ENCODE peak calls at places on chromosomes 3 and 15, in eight cellular contexts. T is EL, W is right lobe of liver, M is Calu3, R is Karpas-422, J is H9, B is caudate nucleus, Q is AG08396. F is an unnamed sample.
A peak's percentile ranks its signal among the peaks of the same experiment; 100 is the strongest.

GRCh38 chr3:107794664-107795443 is 272.1 kb downstream of the BBX start:
- DNase-seq in Q (no peak), R (no peak), B (no peak), T (no peak), J (no peak), M (no peak), W (no peak), F (no peak)

GRCh38 chr3:66928252-66928651 is 69.9 kb upstream of the KBTBD8 start:
- DNase-seq in R (no peak), W (no peak), T (no peak), M (no peak), J (no peak), B (no peak), Q (no peak), F (no peak)

GRCh38 chr3:55204417-55204816 is 276.6 kb upstream of the LRTM1 start:
- DNase-seq in R (no peak), B (no peak), M (no peak), T (peak; percentile 33), Q (no peak), J (no peak), W (no peak), F (no peak)

GRCh38 chr3:142876417-142876816 is 12.5 kb downstream of the PCOLCE2 start:
- DNase-seq in B (no peak), M (no peak), W (no peak), T (no peak), J (no peak), R (no peak), Q (no peak), F (no peak)

GRCh38 chr15:92693922-92694331 is 38.4 kb upstream of the FAM174B start:
- DNase-seq in B (no peak), W (no peak), M (peak; percentile 62), T (peak; percentile 13), Q (no peak), R (peak; percentile 54), J (peak; percentile 81), F (no peak)

GRCh38 chr15:91471410-91471993 is 371.4 kb downstream of the SV2B start:
- DNase-seq in J (no peak), R (no peak), M (no peak), T (peak; percentile 8), W (no peak), B (no peak), Q (no peak), F (no peak)

GRCh38 chr15:47301481-47301880 is 415.8 kb upstream of the SEMA6D start:
- DNase-seq in Q (no peak), M (no peak), B (no peak), R (no peak), W (no peak), T (no peak), J (no peak), F (no peak)

GRCh38 chr3:30342319-30343060 is 263.9 kb upstream of the TGFBR2 start:
- DNase-seq in Q (peak; percentile 60), W (no peak), M (peak; percentile 63), R (no peak), T (peak; percentile 95), J (no peak), B (no peak), F (no peak)

GRCh38 chr3:105364113-105364512 is 2.6 kb upstream of the ALCAM start:
- DNase-seq in W (no peak), T (peak; percentile 89), B (no peak), R (no peak), J (no peak), M (no peak), Q (no peak), F (no peak)

GRCh38 chr3:65975031-65975430 is 63.7 kb downstream of the MAGI1 start:
- DNase-seq in W (no peak), M (no peak), Q (no peak), R (no peak), B (no peak), J (no peak), T (no peak), F (no peak)

GRCh38 chr3:170809975-170810357 is 60.0 kb downstream of the RPL22L1 start:
- DNase-seq in M (peak; percentile 15), B (no peak), R (no peak), W (no peak), J (no peak), Q (no peak), T (peak; percentile 68), F (no peak)

F was measured in SK-N-MC.